ENCODE peak calls at places on chromosome 6, in ten cellular contexts. R is HL-60, A is ascending aorta, Y is sigmoid colon, O is body of pancreas, M is neural progenitor cell, Z is pancreas, T is uterus, G is A549, V is upper lobe of right lung. K is an unnamed sample.

GRCh38 chr6:155645328-155645727 is 189.7 kb upstream of the NOX3 start:
- DNase-seq in R (no peak), A (no peak), Y (no peak), O (no peak), M (no peak), Z (no peak), T (no peak), G (no peak), V (no peak), K (no peak)

GRCh38 chr6:133646021-133646682 is 242.8 kb upstream of the TCF21 start:
- DNase-seq in R (no peak), A (no peak), Y (no peak), O (no peak), M (no peak), Z (no peak), T (no peak), G (peak; percentile 55), V (no peak), K (no peak)

GRCh38 chr6:31815025-31815838 is at the start of the genes HSPA1A and HSPA1L:
- DNase-seq in R (no peak), A (peak; percentile 90), Y (peak; percentile 99), O (peak; percentile 94), M (peak; percentile 98), Z (peak; percentile 93), T (peak; percentile 97), G (peak; percentile 97), V (peak; percentile 94), K (peak; percentile 92)

GRCh38 chr6:137283940-137284910 is 65.0 kb upstream of the IFNGR1 start:
- DNase-seq in R (no peak), A (no peak), Y (no peak), O (no peak), M (no peak), Z (no peak), T (no peak), G (no peak), V (no peak), K (no peak)

GRCh38 chr6:30720738-30721197 is 616 bp downstream of the TUBB start:
- DNase-seq in R (no peak), A (no peak), Y (peak; percentile 91), O (peak; percentile 74), M (peak; percentile 87), Z (peak; percentile 74), T (peak; percentile 76), G (peak; percentile 72), V (peak; percentile 88), K (peak; percentile 73)

GRCh38 chr6:129667621-129668020 is 42.4 kb downstream of the ARHGAP18 start:
- DNase-seq in R (no peak), A (no peak), Y (no peak), O (peak; percentile 74), M (no peak), Z (no peak), T (no peak), G (no peak), V (no peak), K (no peak)

GRCh38 chr6:157244175-157244574 is 79.1 kb downstream of the TMEM242 start:
- DNase-seq in R (no peak), A (no peak), Y (no peak), O (no peak), M (no peak), Z (no peak), T (no peak), G (no peak), V (no peak), K (no peak)

GRCh38 chr6:56169366-56169765 is 78.0 kb downstream of the COL21A1 start:
- DNase-seq in R (no peak), A (no peak), Y (no peak), O (no peak), M (no peak), Z (no peak), T (no peak), G (no peak), V (no peak), K (no peak)

GRCh38 chr6:167711784-167712183 is 114.9 kb upstream of the AFDN start:
- DNase-seq in R (no peak), A (no peak), Y (no peak), O (no peak), M (no peak), Z (no peak), T (no peak), G (no peak), V (peak; percentile 23), K (no peak)

GRCh38 chr6:3209114-3210023 is 18.1 kb downstream of the TUBB2B start:
- DNase-seq in R (no peak), A (no peak), Y (no peak), O (peak; percentile 12), M (peak; percentile 62), Z (no peak), T (peak; percentile 61), G (peak; percentile 94), V (no peak), K (no peak)
- H3K27ac ChIP-seq in R (no peak overlapping the region), A (peak overlapping the region; percentile 15), Y (peak overlapping the region; percentile 12), O (no peak overlapping the region), M (no peak overlapping the region), Z (no peak overlapping the region), T (no peak overlapping the region), G (peak overlapping the region; percentile 75), V (no peak overlapping the region), K (no peak overlapping the region)

GRCh38 chr6:7290079-7290478 is 22.9 kb downstream of the SSR1 start:
- DNase-seq in R (no peak), A (no peak), Y (no peak), O (no peak), M (no peak), Z (no peak), T (no peak), G (no peak), V (no peak), K (no peak)
- TF ChIP-seq CTCF in R (no peak), A (no peak), Y (no peak), O (no peak), M (no peak), Z (no peak), T (no peak), G (no peak), V (no peak), K (no peak)

GRCh38 chr6:25699649-25700048 is 47.6 kb downstream of the SCGN start:
- DNase-seq in R (no peak), A (no peak), Y (no peak), O (no peak), M (no peak), Z (no peak), T (no peak), G (no peak), V (no peak), K (no peak)

GRCh38 chr6:25698631-25699030 is 46.6 kb downstream of the SCGN start:
- DNase-seq in R (no peak), A (no peak), Y (no peak), O (no peak), M (no peak), Z (no peak), T (no peak), G (no peak), V (no peak), K (no peak)

GRCh38 chr6:25700841-25701240 is 48.8 kb downstream of the SCGN start:
- DNase-seq in R (no peak), A (no peak), Y (no peak), O (no peak), M (no peak), Z (no peak), T (no peak), G (no peak), V (no peak), K (no peak)

GRCh38 chr6:25695671-25696070 is 43.7 kb downstream of the SCGN start:
- DNase-seq in R (no peak), A (no peak), Y (no peak), O (no peak), M (no peak), Z (no peak), T (no peak), G (no peak), V (no peak), K (no peak)

DNA sequence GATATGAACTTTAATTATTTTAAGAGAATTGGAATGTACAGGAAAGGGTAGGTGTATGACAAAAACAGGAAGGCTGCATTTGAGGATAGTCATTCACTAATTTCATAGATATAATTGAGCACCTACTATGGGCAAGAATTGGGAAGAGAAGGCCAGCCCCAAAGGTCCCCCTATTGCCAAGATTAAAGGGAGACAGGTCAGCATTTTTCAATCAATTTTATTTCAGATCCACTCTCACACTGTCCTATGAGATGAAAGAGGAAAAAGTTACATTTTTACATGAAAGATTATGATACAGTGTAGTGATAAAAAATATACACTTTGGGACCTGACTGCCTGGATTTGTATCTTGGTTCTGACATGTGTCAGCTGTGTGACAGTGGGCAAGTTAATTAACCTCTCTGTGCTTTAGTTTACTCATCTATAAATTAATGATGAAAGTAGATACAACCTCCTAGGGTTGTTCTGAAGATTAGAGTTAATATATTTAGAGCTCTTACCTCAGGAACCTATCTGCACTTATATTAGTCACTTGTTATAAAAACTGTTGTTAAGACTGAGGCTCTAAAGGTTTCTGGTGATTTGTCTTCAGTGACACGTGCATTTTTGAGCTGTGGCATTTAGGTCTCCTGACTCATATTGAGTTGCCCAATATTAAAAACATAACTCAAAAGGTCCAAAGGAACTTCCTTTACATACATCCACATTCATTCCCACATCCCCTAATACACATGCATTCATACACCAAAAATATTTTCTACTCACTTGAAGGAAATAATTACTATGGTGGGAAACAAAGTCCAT is 45.7 kb downstream of the SCGN start:
- DNase-seq in R (peak; percentile 3), A (no peak), Y (no peak), O (no peak), M (no peak), Z (no peak), T (no peak), G (no peak), V (no peak), K (no peak)
- H3K27ac ChIP-seq in R (no peak overlapping the region), A (no peak overlapping the region), Y (no peak overlapping the region), O (no peak overlapping the region), M (no peak overlapping the region), Z (no peak overlapping the region), T (no peak overlapping the region), G (no peak overlapping the region), V (no peak overlapping the region), K (no peak overlapping the region)

DNA sequence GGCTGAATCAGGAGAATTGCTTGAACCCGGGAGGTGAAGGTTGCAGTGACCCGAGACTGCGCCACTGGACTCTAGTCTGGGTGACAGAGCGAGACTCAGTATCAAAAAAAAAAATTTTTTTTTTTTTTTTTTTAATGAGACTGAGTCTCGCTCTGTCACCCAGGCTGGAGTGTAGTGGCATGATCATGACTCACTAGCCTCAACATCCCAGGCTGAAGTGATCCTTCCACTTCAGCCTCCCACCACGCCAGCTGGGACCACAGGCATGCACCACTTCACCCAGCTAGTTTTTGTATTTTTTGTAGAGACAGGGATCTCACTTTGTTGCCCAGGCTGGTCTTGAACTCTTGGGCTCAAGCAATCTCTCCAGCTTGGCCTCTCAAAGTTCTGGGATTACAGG is 53.3 kb downstream of the MYO6 start:
- DNase-seq in R (no peak), A (no peak), Y (no peak), O (no peak), M (no peak), Z (no peak), T (no peak), G (no peak), V (no peak), K (no peak)
- TF ChIP-seq CTCF in R (no peak), A (no peak), Y (no peak), O (no peak), M (no peak), Z (no peak), T (no peak), G (no peak), V (no peak), K (no peak)

K was measured in heart right ventricle.